ENCODE peak calls at places on chromosomes 1 and 21, in five cellular contexts. A is GM23248, F is HT1080, C is Ammon's horn, V is BE2C. P is an unnamed sample.

GRCh38 chr1:44267438-44267837 is 54.2 kb downstream of the DMAP1 start:
- DNase-seq in A (no peak), F (no peak), C (no peak), V (no peak), P (no peak)

GRCh38 chr1:235644693-235645305 is 4.8 kb downstream of the GNG4 start:
- DNase-seq in A (no peak), F (no peak), C (no peak), V (no peak), P (no peak)

GRCh38 chr1:162854245-162854860 is 6.6 kb downstream of the CCDC190 start:
- DNase-seq in A (peak; percentile 81), F (peak; percentile 83), C (peak; percentile 77), V (peak; percentile 77), P (peak; percentile 82)

GRCh38 chr1:70528591-70529333 is 117.7 kb downstream of the CTH start:
- DNase-seq in A (peak; percentile 59), F (peak; percentile 46), C (peak; percentile 62), V (peak; percentile 12), P (peak; percentile 41)

GRCh38 chr1:228459091-228459993 is 27.8 kb upstream of the RNF187 start:
- DNase-seq in A (peak; percentile 89), F (peak; percentile 79), C (peak; percentile 49), V (peak; percentile 87), P (peak; percentile 61)

GRCh38 chr21:28111151-28111619 is 881.5 kb downstream of the LTN1 start:
- DNase-seq in A (peak; percentile 61), F (no peak), C (peak; percentile 20), V (peak; percentile 83), P (no peak)

GRCh38 chr1:222233441-222234180 is 314.3 kb downstream of the HHIPL2 start:
- DNase-seq in A (no peak), F (no peak), C (no peak), V (no peak), P (no peak)

GRCh38 chr21:36005018-36005417 is 55.3 kb downstream of the SETD4 start:
- DNase-seq in A (peak; percentile 93), F (peak; percentile 17), C (no peak), V (no peak), P (no peak)

GRCh38 chr21:30340714-30341573 is 3.5 kb upstream of the KRTAP27-1 start:
- DNase-seq in A (peak; percentile 51), F (peak; percentile 22), C (peak; percentile 23), V (peak; percentile 37), P (peak; percentile 39)

GRCh38 chr1:31745071-31745897 is 18.9 kb downstream of the ADGRB2 start:
- DNase-seq in A (peak; percentile 80), F (peak; percentile 64), C (peak; percentile 66), V (peak; percentile 73), P (peak; percentile 64)

GRCh38 chr1:3975903-3976630 is 76.0 kb upstream of the C1orf174 start:
- DNase-seq in A (no peak), F (peak; percentile 48), C (no peak), V (no peak), P (no peak)

GRCh38 chr1:38613996-38614395 is 245.6 kb downstream of the RRAGC start:
- DNase-seq in A (no peak), F (no peak), C (peak; percentile 55), V (no peak), P (no peak)

P was measured in kidney tubule cell.